ENCODE peak calls at places on chromosomes 16 and 17, in four cellular contexts. C is stimulated activated CD8-positive, alpha-beta memory T cell treated with anti-CD3 and anti-CD28 coated beads, Interleukin-4, amount 100 ng/mL, for 48 hours; F is glutamatergic neuron; G is GM03348. N is an unnamed sample.

GRCh38 chr17:11485802-11486421 is 112.4 kb upstream of the DNAH9 start:
- DNase-seq in F (no peak), C (no peak), G (no peak), N (no peak)

GRCh38 chr16:61957075-61957474 is 79.2 kb downstream of the CDH8 start:
- DNase-seq in C (no peak), G (no peak), F (no peak), N (no peak)

GRCh38 chr16:719815-720506 is 985 bp upstream of the ANTKMT start:
- DNase-seq in C (no peak), G (peak; percentile 29), F (no peak), N (no peak)

GRCh38 chr16:82983390-82983789 is 356.6 kb downstream of the CDH13 start:
- DNase-seq in G (peak; percentile 15), F (no peak), C (no peak), N (no peak)

GRCh38 chr16:50841081-50841886 is 99.4 kb downstream of the CYLD start:
- DNase-seq in C (peak; percentile 68), F (no peak), G (no peak), N (peak; percentile 46)

GRCh38 chr17:33016920-33017319 is 25.3 kb downstream of the SPACA3 start:
- DNase-seq in F (no peak), C (no peak), G (no peak), N (no peak)

GRCh38 chr17:80605326-80606066 is 60.9 kb downstream of the RPTOR start:
- DNase-seq in C (peak; percentile 81), G (no peak), F (no peak), N (peak; percentile 65)

GRCh38 chr17:76538281-76538931 is 897 bp upstream of the CYGB start:
- DNase-seq in C (no peak), G (no peak), F (no peak), N (no peak)

GRCh38 chr17:65678534-65678933 is 117.1 kb upstream of the AXIN2 start:
- DNase-seq in G (peak; percentile 14), C (no peak), F (no peak), N (no peak)

GRCh38 chr17:8287651-8288335 is 677 bp upstream of the RANGRF start:
- DNase-seq in C (no peak), F (no peak), G (no peak), N (no peak)

GRCh38 chr16:87140211-87141200 is 176.7 kb downstream of the C16orf95 start:
- DNase-seq in G (no peak), F (no peak), C (no peak), N (no peak)

GRCh38 chr16:85120006-85120340 is 7.7 kb upstream of the CIBAR2 start:
- DNase-seq in C (no peak), F (no peak), G (no peak), N (no peak)

GRCh38 chr17:44905006-44906000 is 6.1 kb upstream of the EFTUD2 start:
- DNase-seq in F (no peak), C (no peak), G (no peak), N (no peak)

GRCh38 chr17:10803830-10804498 is at the start of gene TMEM238L:
- DNase-seq in G (no peak), F (no peak), C (no peak), N (no peak)

GRCh38 chr17:76550712-76551615 is 11.1 kb downstream of the PRCD start:
- DNase-seq in G (peak; percentile 58), F (no peak), C (no peak), N (no peak)

GRCh38 chr17:57874434-57875108 is 24.7 kb upstream of the MRPS23 start:
- DNase-seq in G (peak; percentile 90), C (peak; percentile 43), F (peak; percentile 84), N (peak; percentile 48)

GRCh38 chr17:79446347-79446746 is 164.5 kb downstream of the RBFOX3 start:
- DNase-seq in G (no peak), F (no peak), C (no peak), N (no peak)

GRCh38 chr17:74152591-74153455 is 50.7 kb upstream of the RPL38 start:
- DNase-seq in C (peak; percentile 11), F (no peak), G (no peak), N (no peak)

GRCh38 chr17:4620531-4621101 is 20.9 kb downstream of the ALOX15 start:
- DNase-seq in G (no peak), F (no peak), C (no peak), N (no peak)

GRCh38 chr16:4455951-4456350 is 18.5 kb downstream of the NMRAL1 start:
- DNase-seq in G (no peak), F (no peak), C (no peak), N (no peak)